ENCODE peak calls at places on chromosomes 13 and 19, in eight cellular contexts. B is brain microvascular endothelial cell; Q is stimulated activated CD4-positive, alpha-beta T cell treated with anti-CD3 and anti-CD28 coated beads, TNF-alpha, amount 100 ng/mL, for 48 hours; Z is stimulated activated effector memory CD8-positive, alpha-beta T cell treated with anti-CD3 and anti-CD28 coated beads, Interleukin-12 subunit alpha, Interleukin-12 subunit beta, amount 100 ng/mL, for 72 hours; A is NCI-H1417 treated with DMSO at 0.1 percent for 48 hours; C is CD8-positive, alpha-beta T cell; W is T-helper 17 cell; X is nephron progenitor cell. T is an unnamed sample.

GRCh38 chr13:46296920-46297319 is 85.2 kb downstream of the LRRC63 start:
- DNase-seq in B (peak), Q (no peak), Z (no peak), A (no peak), C (no peak), W (no peak), X (no peak), T (peak)

GRCh38 chr19:38736036-38736412 is 8.2 kb downstream of the CAPN12 start:
- DNase-seq in B (no peak), Q (no peak), Z (peak), A (no peak), C (peak), W (peak), X (peak), T (no peak)

GRCh38 chr19:21084343-21084742 is 2.3 kb downstream of the ZNF714 start:
- DNase-seq in B (peak), Q (no peak), Z (no peak), A (no peak), C (no peak), W (no peak), X (no peak), T (no peak)

GRCh38 chr19:572891-573825 is 762 bp downstream of the BSG start:
- DNase-seq in B (peak), Q (no peak), Z (no peak), A (no peak), C (no peak), W (no peak), X (peak), T (no peak)

GRCh38 chr19:52689804-52690394 is 44.9 kb downstream of the ZNF611 start:
- DNase-seq in B (no peak), Q (no peak), Z (peak), A (no peak), C (peak), W (peak), X (peak), T (no peak)

GRCh38 chr13:30720470-30720869 is 14.9 kb upstream of the ALOX5AP start:
- DNase-seq in B (no peak), Q (no peak), Z (no peak), A (no peak), C (no peak), W (no peak), X (no peak), T (no peak)

GRCh38 chr19:31113250-31113685 is 236.0 kb downstream of the TSHZ3 start:
- DNase-seq in B (peak), Q (no peak), Z (no peak), A (no peak), C (no peak), W (no peak), X (no peak), T (peak)

GRCh38 chr13:112824429-112824828 is 134.6 kb downstream of the ATP11A start:
- DNase-seq in B (no peak), Q (no peak), Z (no peak), A (no peak), C (no peak), W (no peak), X (no peak), T (no peak)

GRCh38 chr19:1247747-1248453 is 483 bp upstream of the MIDN start:
- DNase-seq in B (peak), Q (no peak), Z (peak), A (no peak), C (peak), W (no peak), X (peak), T (peak)

GRCh38 chr19:39188960-39189359 is 7.8 kb upstream of the NCCRP1 start:
- DNase-seq in B (no peak), Q (no peak), Z (no peak), A (no peak), C (no peak), W (no peak), X (no peak), T (no peak)

GRCh38 chr19:9836021-9836420 is 903 bp downstream of the PIN1 start:
- DNase-seq in B (peak), Q (no peak), Z (no peak), A (no peak), C (no peak), W (no peak), X (no peak), T (no peak)

GRCh38 chr19:46373573-46374359 is 26.9 kb downstream of the PPP5C start:
- DNase-seq in B (peak), Q (no peak), Z (no peak), A (peak), C (no peak), W (no peak), X (no peak), T (peak)

GRCh38 chr19:39550197-39550596 is 10.2 kb upstream of the EID2 start:
- DNase-seq in B (no peak), Q (no peak), Z (no peak), A (no peak), C (no peak), W (no peak), X (no peak), T (no peak)

GRCh38 chr19:6644796-6645195 is 25.2 kb downstream of the TNFSF14 start:
- DNase-seq in B (no peak), Q (no peak), Z (no peak), A (no peak), C (no peak), W (no peak), X (no peak), T (no peak)

GRCh38 chr13:30319703-30320102 is 12.4 kb upstream of the KATNAL1 start:
- DNase-seq in B (no peak), Q (no peak), Z (no peak), A (no peak), C (no peak), W (no peak), X (no peak), T (no peak)